ENCODE peak calls at places on chromosomes 3 and 15, in nine cellular contexts. I, A, S, C, R, E, U, K and Q are unnamed samples.

GRCh38 chr3:81816473-81817260 is 55.2 kb upstream of the GBE1 start:
- DNase-seq in I (no peak), A (peak; percentile 82), S (no peak), C (no peak), R (no peak), E (peak; percentile 49), U (no peak), K (no peak), Q (peak; percentile 17)

GRCh38 chr3:89332311-89333159 is 225.1 kb downstream of the EPHA3 start:
- DNase-seq in I (no peak), A (no peak), S (no peak), C (no peak), R (no peak), E (no peak), U (no peak), K (no peak), Q (no peak)

GRCh38 chr3:133891662-133892389 is 3.9 kb downstream of the RAB6B start:
- DNase-seq in I (no peak), A (no peak), S (no peak), C (no peak), R (no peak), E (no peak), U (no peak), K (no peak), Q (peak; percentile 6)

GRCh38 chr3:60048447-60048848 is 998.6 kb upstream of the CFAP20DC start:
- DNase-seq in I (no peak), A (no peak), S (no peak), C (no peak), R (no peak), E (no peak), U (no peak), K (no peak), Q (no peak)

GRCh38 chr3:149245738-149246451 is 24.3 kb upstream of the CP start:
- DNase-seq in I (no peak), A (peak; percentile 60), S (peak; percentile 84), C (no peak), R (no peak), E (no peak), U (no peak), K (peak; percentile 27), Q (peak; percentile 67)

GRCh38 chr15:45498701-45499100 is 23.9 kb downstream of the SLC30A4 start:
- DNase-seq in I (no peak), A (no peak), S (no peak), C (no peak), R (no peak), E (no peak), U (no peak), K (no peak), Q (no peak)

GRCh38 chr15:89419370-89419984 is 76.9 kb downstream of the RHCG start:
- DNase-seq in I (no peak), A (no peak), S (peak; percentile 45), C (peak; percentile 16), R (no peak), E (no peak), U (no peak), K (no peak), Q (peak; percentile 81)

GRCh38 chr3:152183473-152183872 is 85.3 kb upstream of the MBNL1 start:
- DNase-seq in I (peak; percentile 43), A (peak; percentile 10), S (peak; percentile 42), C (peak; percentile 37), R (peak; percentile 11), E (no peak), U (no peak), K (no peak), Q (no peak)

GRCh38 chr3:46527239-46527638 is 29.5 kb downstream of the RTP3 start:
- DNase-seq in I (no peak), A (no peak), S (no peak), C (no peak), R (no peak), E (no peak), U (no peak), K (no peak), Q (no peak)

GRCh38 chr3:24498391-24498790 is 3.7 kb upstream of the THRB start:
- DNase-seq in I (no peak), A (no peak), S (no peak), C (no peak), R (no peak), E (no peak), U (no peak), K (no peak), Q (no peak)

GRCh38 chr15:56077071-56077470 is 83.7 kb upstream of the NEDD4 start:
- DNase-seq in I (no peak), A (no peak), S (no peak), C (no peak), R (no peak), E (no peak), U (no peak), K (no peak), Q (no peak)

GRCh38 chr3:23809294-23809693 is 3.5 kb downstream of the UBE2E1 start:
- DNase-seq in I (no peak), A (no peak), S (no peak), C (no peak), R (no peak), E (no peak), U (no peak), K (no peak), Q (no peak)